ENCODE peak calls at places on chromosomes 6 and 20, in five cellular contexts. Z is progenitor cell of endocrine pancreas; H is thoracic aorta; S is HT1080; J is CD4-positive, alpha-beta T cell. G is an unnamed sample.

GRCh38 chr6:134502614-134503541 is 185.0 kb upstream of the SGK1 start:
- DNase-seq in Z (no peak), H (no peak), S (no peak), J (no peak), G (peak)

GRCh38 chr6:1263039-1263849 is 48.7 kb upstream of the FOXQ1 start:
- DNase-seq in Z (no peak), H (no peak), S (no peak), J (no peak), G (peak)

GRCh38 chr6:90859612-90860011 is 272.7 kb upstream of the MAP3K7 start:
- DNase-seq in Z (no peak), H (no peak), S (no peak), J (no peak), G (no peak)

GRCh38 chr6:13486679-13487121 is 700 bp downstream of the GFOD1 start:
- DNase-seq in Z (no peak), H (peak), S (peak), J (peak), G (peak)

GRCh38 chr6:87264481-87264880 is 57.9 kb upstream of the SMIM8 start:
- DNase-seq in Z (no peak), H (no peak), S (no peak), J (no peak), G (no peak)

GRCh38 chr6:131966443-131966842 is 15.3 kb upstream of the CCN2 start:
- DNase-seq in Z (no peak), H (no peak), S (peak), J (no peak), G (no peak)

GRCh38 chr20:44171775-44172571 is 15.0 kb downstream of the JPH2 start:
- DNase-seq in Z (no peak), H (no peak), S (no peak), J (no peak), G (no peak)

GRCh38 chr6:79543886-79544285 is 6.7 kb upstream of the LCA5 start:
- DNase-seq in Z (no peak), H (no peak), S (no peak), J (no peak), G (no peak)

GRCh38 chr6:147868493-147869222 is 360.2 kb downstream of the SAMD5 start:
- DNase-seq in Z (no peak), H (no peak), S (peak), J (no peak), G (no peak)

GRCh38 chr6:105790635-105791034 is 295.5 kb upstream of the PRDM1 start:
- DNase-seq in Z (no peak), H (no peak), S (no peak), J (no peak), G (no peak)

GRCh38 chr6:127299522-127300240 is 33.0 kb downstream of the RNF146 start:
- DNase-seq in Z (no peak), H (no peak), S (no peak), J (no peak), G (no peak)

GRCh38 chr6:142481466-142481865 is 179.7 kb downstream of the ADGRG6 start:
- DNase-seq in Z (no peak), H (no peak), S (no peak), J (no peak), G (no peak)

GRCh38 chr6:3603443-3604130 is 146.7 kb upstream of the SLC22A23 start:
- DNase-seq in Z (no peak), H (no peak), S (peak), J (no peak), G (no peak)

GRCh38 chr6:153108320-153108719 is 22.8 kb downstream of the RGS17 start:
- DNase-seq in Z (no peak), H (no peak), S (peak), J (no peak), G (no peak)

GRCh38 chr6:9225441-9225871 is 790.1 kb upstream of the SLC35B3 start:
- DNase-seq in Z (no peak), H (no peak), S (no peak), J (no peak), G (no peak)

GRCh38 chr6:1336246-1336843 is 24.4 kb downstream of the FOXQ1 start:
- DNase-seq in Z (peak), H (no peak), S (peak), J (no peak), G (peak)

GRCh38 chr6:105648276-105648675 is 245.4 kb upstream of the PREP start:
- DNase-seq in Z (no peak), H (no peak), S (no peak), J (no peak), G (peak)

GRCh38 chr6:104252276-104252675 is 607.4 kb downstream of the HACE1 start:
- DNase-seq in Z (no peak), H (no peak), S (no peak), J (no peak), G (no peak)

GRCh38 chr20:57150559-57150958 is 115.9 kb downstream of the BMP7 start:
- DNase-seq in Z (no peak), H (no peak), S (no peak), J (no peak), G (no peak)

GRCh38 chr6:128188678-128189077 is 287.8 kb upstream of the THEMIS start:
- DNase-seq in Z (no peak), H (no peak), S (no peak), J (no peak), G (no peak)

GRCh38 chr6:77463308-77463880 is at the start of gene HTR1B:
- DNase-seq in Z (peak), H (no peak), S (no peak), J (no peak), G (peak)

GRCh38 chr6:30350519-30350918 is 5.6 kb downstream of the RPP21 start:
- DNase-seq in Z (no peak), H (no peak), S (no peak), J (no peak), G (no peak)

GRCh38 chr6:46015119-46015968 is at the start of gene CLIC5:
- DNase-seq in Z (peak), H (no peak), S (no peak), J (no peak), G (peak)

GRCh38 chr20:63126876-63127699 is 88.8 kb downstream of the YTHDF1 start:
- DNase-seq in Z (no peak), H (no peak), S (no peak), J (no peak), G (no peak)

GRCh38 chr6:147651249-147652063 is 143.0 kb downstream of the SAMD5 start:
- DNase-seq in Z (no peak), H (no peak), S (peak), J (no peak), G (peak)

GRCh38 chr6:13787146-13787545 is 27.2 kb downstream of the MCUR1 start:
- DNase-seq in Z (no peak), H (no peak), S (no peak), J (no peak), G (no peak)

G was measured in small intestine.